ENCODE peak calls at places on chromosomes 7 and 10, in eight cellular contexts. D is progenitor cell of endocrine pancreas; X is COR-L47; P is suprapubic skin; I is HuH-7.5; W is naive thymus-derived CD8-positive, alpha-beta T cell; F is Caki2; S is cardiac septum. U is an unnamed sample.

GRCh38 chr10:24214762-24215161 is 5.8 kb downstream of the KIAA1217 start:
- DNase-seq in P (no peak), W (no peak), I (no peak), X (no peak), S (no peak), F (no peak), D (no peak), U (no peak)

GRCh38 chr10:58565256-58565655 is 52.6 kb downstream of the BICC1 start:
- DNase-seq in X (no peak), P (no peak), I (no peak), F (no peak), S (no peak), D (no peak), W (no peak), U (no peak)

GRCh38 chr10:124724279-124725027 is 19.7 kb downstream of the FAM53B start:
- DNase-seq in X (no peak), W (no peak), S (no peak), D (no peak), I (no peak), P (no peak), F (no peak), U (no peak)

GRCh38 chr10:13439771-13440708 is 88.8 kb downstream of the BEND7 start:
- DNase-seq in D (peak; percentile 69), W (peak; percentile 57), P (no peak), I (peak; percentile 84), S (no peak), X (peak; percentile 13), F (peak; percentile 12), U (peak; percentile 86)

GRCh38 chr10:49300140-49300974 is 1.4 kb downstream of the C10orf71 start:
- DNase-seq in W (no peak), I (no peak), S (peak; percentile 85), X (no peak), D (no peak), P (no peak), F (no peak), U (no peak)

GRCh38 chr7:75534727-75535307 is 42.7 kb downstream of the SPDYE5 start:
- DNase-seq in X (no peak), F (peak; percentile 85), P (no peak), S (no peak), I (no peak), W (no peak), D (no peak), U (no peak)

GRCh38 chr7:31263363-31263762 is 77.2 kb downstream of the NEUROD6 start:
- DNase-seq in D (no peak), X (no peak), S (no peak), F (no peak), P (no peak), I (no peak), W (no peak), U (no peak)

GRCh38 chr7:81236560-81236959 is 317.7 kb upstream of the SEMA3C start:
- DNase-seq in D (no peak), P (no peak), W (no peak), I (no peak), F (no peak), X (no peak), S (no peak), U (no peak)

GRCh38 chr7:69190738-69191137 is 407.5 kb upstream of the AUTS2 start:
- DNase-seq in X (peak; percentile 21), I (no peak), S (no peak), D (no peak), W (no peak), F (no peak), P (no peak), U (no peak)

GRCh38 chr10:91632671-91633550 is at the start of gene PPP1R3C:
- DNase-seq in S (peak; percentile 94), D (peak; percentile 58), W (no peak), X (peak; percentile 89), F (peak; percentile 98), I (peak; percentile 81), P (peak; percentile 91), U (peak; percentile 93)

GRCh38 chr10:102421645-102422585 is 1.3 kb downstream of the FBXL15 start:
- DNase-seq in D (no peak), I (peak; percentile 26), P (no peak), X (no peak), F (peak; percentile 44), W (no peak), S (no peak), U (no peak)

GRCh38 chr7:129840757-129841156 is 112.0 kb downstream of the UBE2H start:
- DNase-seq in W (no peak), F (no peak), P (no peak), S (no peak), X (no peak), I (no peak), D (no peak), U (no peak)

GRCh38 chr7:125602441-125602840 is 672.8 kb upstream of the POT1 start:
- DNase-seq in X (no peak), I (no peak), F (no peak), D (no peak), S (no peak), W (no peak), P (no peak), U (no peak)

GRCh38 chr7:129225931-129226572 is 1.2 kb downstream of the AHCYL2 start:
- DNase-seq in F (no peak), I (no peak), S (no peak), D (no peak), W (no peak), X (no peak), P (no peak), U (no peak)

GRCh38 chr7:41007351-41007751 is 695.5 kb downstream of the INHBA start:
- DNase-seq in D (no peak), P (no peak), X (no peak), W (no peak), F (no peak), S (no peak), I (no peak), U (no peak)

GRCh38 chr7:27170936-27171635 is 3.0 kb downstream of the HOXA10 start:
- DNase-seq in P (no peak), I (no peak), S (peak; percentile 33), D (no peak), F (peak; percentile 65), W (no peak), X (no peak), U (no peak)

GRCh38 chr10:77893386-77893785 is 33.2 kb downstream of the DLG5 start:
- DNase-seq in P (no peak), W (no peak), D (no peak), S (no peak), F (no peak), X (no peak), I (no peak), U (no peak)

GRCh38 chr7:2120841-2121830 is 111.6 kb downstream of the MAD1L1 start:
- DNase-seq in W (no peak), P (no peak), I (no peak), X (no peak), F (no peak), D (no peak), S (no peak), U (no peak)

GRCh38 chr7:86629-87028 is 105.7 kb upstream of the FAM20C start:
- DNase-seq in P (no peak), W (no peak), F (no peak), I (no peak), S (peak; percentile 62), X (no peak), D (no peak), U (peak; percentile 57)

GRCh38 chr7:47284691-47285246 is 297.1 kb downstream of the TNS3 start:
- DNase-seq in X (no peak), W (no peak), S (peak; percentile 69), I (no peak), P (no peak), F (no peak), D (no peak), U (no peak)

GRCh38 chr10:11548065-11548762 is 63.2 kb downstream of the USP6NL start:
- DNase-seq in W (no peak), I (no peak), F (no peak), S (no peak), X (no peak), D (no peak), P (no peak), U (no peak)

GRCh38 chr7:8434290-8435002 is 1.0 kb downstream of the NXPH1 start:
- DNase-seq in S (no peak), F (no peak), P (no peak), I (no peak), X (no peak), D (no peak), W (no peak), U (no peak)

GRCh38 chr7:12583181-12583580 is 12.7 kb downstream of the SCIN start:
- DNase-seq in W (no peak), S (no peak), F (peak; percentile 64), I (no peak), D (no peak), X (no peak), P (no peak), U (no peak)

GRCh38 chr10:15346440-15347141 is 24.5 kb downstream of the FAM171A1 start:
- DNase-seq in P (no peak), W (no peak), F (no peak), D (no peak), I (no peak), S (no peak), X (no peak), U (peak; percentile 2)

GRCh38 chr10:43057831-43058340 is 19.0 kb upstream of the RET start:
- DNase-seq in D (no peak), X (no peak), S (peak; percentile 33), I (no peak), W (no peak), P (no peak), F (no peak), U (no peak)

GRCh38 chr10:6563075-6563474 is 17.0 kb downstream of the PRKCQ start:
- DNase-seq in S (no peak), I (no peak), W (no peak), P (no peak), D (no peak), F (no peak), X (no peak), U (peak; percentile 48)

GRCh38 chr7:157897686-157898085 is 560.9 kb downstream of the DNAJB6 start:
- DNase-seq in D (no peak), S (peak; percentile 35), I (no peak), X (no peak), W (no peak), P (peak; percentile 71), F (no peak), U (no peak)

GRCh38 chr7:45151131-45151684 is 6.4 kb upstream of the RAMP3 start:
- DNase-seq in S (peak; percentile 54), P (peak; percentile 54), W (no peak), I (no peak), F (no peak), X (no peak), D (no peak), U (no peak)

GRCh38 chr7:1940402-1940786 is 270.3 kb downstream of the ELFN1 start:
- DNase-seq in S (no peak), F (no peak), W (peak; percentile 97), D (no peak), P (no peak), I (no peak), X (no peak), U (no peak)

GRCh38 chr10:124551097-124551496 is 89.5 kb downstream of the LHPP start:
- DNase-seq in S (no peak), I (no peak), F (no peak), D (no peak), X (no peak), P (no peak), W (no peak), U (no peak)

GRCh38 chr10:86178401-86179142 is 188.0 kb downstream of the GRID1 start:
- DNase-seq in W (no peak), S (peak; percentile 70), X (no peak), I (peak; percentile 41), D (peak; percentile 35), P (peak; percentile 69), F (no peak), U (no peak)

GRCh38 chr7:17746131-17746530 is 194.2 kb downstream of the SNX13 start:
- DNase-seq in D (no peak), I (no peak), X (no peak), F (no peak), P (no peak), S (no peak), W (no peak), U (no peak)

GRCh38 chr7:151229249-151229648 is 2.2 kb upstream of the ABCF2 start:
- DNase-seq in I (no peak), D (no peak), W (no peak), S (no peak), F (no peak), X (no peak), P (no peak), U (no peak)

GRCh38 chr7:105496501-105496900 is 25.6 kb downstream of the PUS7 start:
- DNase-seq in W (no peak), S (no peak), I (no peak), X (no peak), P (no peak), D (no peak), F (no peak), U (no peak)